ENCODE peak calls at places on chromosomes 6 and 20, in nine cellular contexts. T is ovary, H is choroid plexus epithelial cell, F is right lobe of liver, E is H1, L is BJ, G is GM12865, P is OCI-LY7, V is fibroblast of the aortic adventitia. U is an unnamed sample.
A peak's percentile ranks its signal among the peaks of the same experiment; 100 is the strongest.

GRCh38 chr6:47247227-47247797 is 62.4 kb downstream of the TNFRSF21 start:
- DNase-seq in T (no peak), E (no peak), V (no peak), F (no peak), L (no peak), H (peak; percentile 47), P (peak; percentile 94), G (peak; percentile 44), U (peak; percentile 43)

GRCh38 chr6:34852406-34853085 is 35.3 kb downstream of the TAF11 start:
- DNase-seq in L (no peak), P (no peak), F (no peak), T (no peak), G (no peak), H (peak; percentile 11), E (no peak), V (no peak), U (no peak)

GRCh38 chr6:116840091-116840490 is 11.2 kb upstream of the GPRC6A start:
- DNase-seq in V (no peak), F (no peak), H (peak; percentile 62), E (no peak), L (no peak), G (no peak), T (no peak), P (no peak), U (peak; percentile 67)

GRCh38 chr20:33667245-33668086 is 723 bp downstream of the ACTL10 start:
- DNase-seq in T (peak; percentile 79), V (peak; percentile 74), G (peak; percentile 90), H (peak; percentile 82), P (peak; percentile 54), L (no peak), E (no peak), F (peak; percentile 80), U (peak; percentile 74)

GRCh38 chr6:41677430-41678045 is 39.3 kb downstream of the MDFI start:
- DNase-seq in V (no peak), E (no peak), P (no peak), T (no peak), F (no peak), L (no peak), H (no peak), G (no peak), U (no peak)

GRCh38 chr6:7241709-7242645 is 71.0 kb downstream of the SSR1 start:
- DNase-seq in E (no peak), V (no peak), T (no peak), P (no peak), F (no peak), L (no peak), H (peak; percentile 54), G (peak; percentile 37), U (peak; percentile 38)

GRCh38 chr6:168035098-168035660 is 37.7 kb downstream of the KIF25 start:
- DNase-seq in L (no peak), V (peak; percentile 61), E (no peak), T (peak; percentile 69), H (peak; percentile 86), G (no peak), P (no peak), F (peak; percentile 63), U (peak; percentile 74)

GRCh38 chr20:50646483-50646996 is 44.8 kb downstream of the RIPOR3 start:
- DNase-seq in G (no peak), T (no peak), H (peak; percentile 88), V (peak; percentile 64), P (no peak), L (peak; percentile 65), E (no peak), F (no peak), U (peak; percentile 73)

GRCh38 chr20:50335105-50335504 is 144.5 kb downstream of the CEBPB start:
- DNase-seq in F (no peak), L (no peak), V (no peak), T (no peak), H (peak; percentile 64), G (peak; percentile 56), E (no peak), P (peak; percentile 22), U (no peak)

DNA sequence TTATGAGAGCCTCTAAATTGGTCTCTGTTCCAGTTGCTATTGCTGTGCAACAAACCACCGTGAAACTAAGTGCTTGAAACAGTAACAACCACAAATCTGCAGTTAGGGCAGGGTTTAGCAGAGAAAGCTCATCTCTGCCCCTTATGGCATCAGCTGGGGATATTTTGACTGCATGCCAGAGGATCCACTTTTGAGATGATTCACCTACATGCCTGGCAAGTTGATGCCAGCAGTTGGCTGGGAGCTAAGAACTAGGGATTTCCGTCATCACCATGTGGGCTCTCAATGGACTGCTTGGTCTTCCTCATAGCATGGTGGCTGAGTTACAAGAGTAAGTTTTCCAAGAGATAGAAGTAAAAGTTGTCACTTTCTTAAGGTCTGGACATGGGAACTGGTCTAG is 35.1 kb downstream of the PLCB4 start:
- DNase-seq in L (no peak), G (no peak), P (no peak), T (no peak), V (no peak), E (no peak), H (no peak), F (no peak), U (peak; percentile 44)
- TF ChIP-seq CTCF in L (no peak), G (no peak), P (no peak), T (no peak), V (no peak), E (no peak), H (no peak), F (no peak), U (no peak)

GRCh38 chr20:32481311-32482103 is 103.6 kb downstream of the NOL4L start:
- DNase-seq in P (no peak), V (peak; percentile 32), T (no peak), E (no peak), L (no peak), F (peak; percentile 42), G (no peak), H (peak; percentile 42), U (no peak)
- H3K4me3 ChIP-seq in P (no peak overlapping the region), V (peak overlapping the region; percentile 72), T (no peak overlapping the region), E (peak overlapping the region; percentile 90), L (peak overlapping the region; percentile 65), F (no peak overlapping the region), G (no peak overlapping the region), H (peak overlapping the region; percentile 76), U (peak overlapping the region; percentile 64)

DNA sequence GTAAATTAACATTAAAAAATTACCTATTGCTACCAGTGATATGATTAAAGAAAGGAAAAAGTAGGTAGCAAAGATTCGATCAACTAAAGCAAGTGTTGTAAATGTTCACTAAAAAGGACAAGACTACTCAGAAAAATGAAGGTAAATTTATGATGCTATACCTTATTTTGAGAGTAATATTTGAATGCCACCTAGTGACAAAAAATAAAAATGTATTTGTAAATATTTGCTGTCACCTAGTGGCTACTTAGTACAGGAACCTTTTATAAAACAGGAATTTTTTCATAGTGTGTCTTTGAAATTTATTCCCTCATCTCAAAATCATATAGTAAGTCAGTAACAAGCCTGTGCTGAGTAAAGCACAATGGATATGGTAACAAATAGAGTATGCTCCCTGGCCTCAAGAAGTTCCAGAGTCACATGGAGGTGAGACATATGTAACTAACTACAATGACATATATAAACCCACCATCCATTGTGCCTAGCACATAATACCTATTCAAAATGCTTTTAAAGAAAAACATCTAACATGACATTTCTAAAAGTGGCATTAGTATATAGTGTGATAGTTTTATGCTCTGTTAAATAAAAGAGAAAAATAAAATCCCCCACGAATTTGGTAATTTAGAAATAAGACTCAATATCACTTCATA is 193.1 kb upstream of the SIM1 start:
- DNase-seq in T (no peak), F (no peak), H (peak; percentile 51), G (peak; percentile 18), V (peak; percentile 27), P (peak; percentile 31), E (no peak), L (no peak), U (no peak)
- TF ChIP-seq CTCF in T (no peak), F (peak; percentile 56), H (peak; percentile 67), G (peak; percentile 28), V (peak; percentile 40), P (peak; percentile 90), E (peak; percentile 42), L (peak; percentile 46), U (peak; percentile 10)

GRCh38 chr6:106165885-106166485 is 79.8 kb downstream of the PRDM1 start:
- DNase-seq in H (peak; percentile 82), T (no peak), E (no peak), P (no peak), G (peak; percentile 85), L (no peak), F (no peak), V (no peak), U (peak; percentile 67)
- H3K4me3 ChIP-seq in H (no peak overlapping the region), T (no peak overlapping the region), E (no peak overlapping the region), P (no peak overlapping the region), G (peak overlapping the region; percentile 15), L (no peak overlapping the region), F (no peak overlapping the region), V (no peak overlapping the region), U (no peak overlapping the region)

GRCh38 chr6:28988536-28989415 is 16.3 kb downstream of the ZNF311 start:
- DNase-seq in T (no peak), F (peak; percentile 69), E (peak; percentile 98), V (peak; percentile 52), L (no peak), P (no peak), H (peak; percentile 72), G (peak; percentile 81), U (peak; percentile 39)
- TF ChIP-seq CTCF in T (no peak), F (peak; percentile 16), E (peak; percentile 85), V (peak; percentile 32), L (peak; percentile 53), P (no peak), H (peak; percentile 65), G (peak; percentile 31), U (no peak)

U was measured in foreskin fibroblast.